ENCODE peak calls at places on chromosomes 1 and 21, in six cellular contexts. G is body of pancreas; S is globus pallidus; K is posterior cingulate gyrus; F is GM23248; L is CD4-positive, alpha-beta T cell. D is an unnamed sample.
A peak's percentile ranks its signal among the peaks of the same experiment; 100 is the strongest.

GRCh38 chr1:95723346-95723745 is 489.3 kb downstream of the RWDD3 start:
- DNase-seq in K (no peak), G (no peak), S (no peak), F (no peak), L (no peak), D (no peak)

GRCh38 chr1:41493117-41493536 is 8.6 kb upstream of the EDN2 start:
- DNase-seq in S (no peak), G (peak; percentile 21), L (no peak), F (peak; percentile 94), K (no peak), D (no peak)

GRCh38 chr1:25468037-25468436 is 37.3 kb downstream of the MACO1 start:
- DNase-seq in S (no peak), F (peak; percentile 41), L (no peak), G (peak; percentile 53), K (no peak), D (no peak)

GRCh38 chr1:84253041-84253440 is 48.5 kb upstream of the SAMD13 start:
- DNase-seq in K (no peak), S (no peak), F (peak; percentile 62), L (no peak), G (no peak), D (no peak)

GRCh38 chr1:193451606-193452005 is 265.2 kb upstream of the B3GALT2 start:
- DNase-seq in L (no peak), F (no peak), K (no peak), S (no peak), G (no peak), D (no peak)

GRCh38 chr21:41769521-41769920 is 2.7 kb upstream of the RIPK4 start:
- DNase-seq in L (no peak), K (no peak), F (no peak), G (no peak), S (no peak), D (no peak)

GRCh38 chr1:159845751-159846531 is 16.5 kb downstream of the VSIG8 start:
- DNase-seq in F (no peak), S (no peak), K (no peak), L (no peak), G (peak; percentile 23), D (no peak)

GRCh38 chr21:41164981-41165650 is 2.8 kb upstream of the BACE2 start:
- DNase-seq in F (peak; percentile 32), L (no peak), G (peak; percentile 64), S (no peak), K (no peak), D (no peak)

GRCh38 chr1:85054664-85055063 is 6.4 kb upstream of the MCOLN3 start:
- DNase-seq in G (no peak), F (no peak), L (no peak), S (no peak), K (no peak), D (no peak)

GRCh38 chr1:26775666-26776065 is 12.1 kb upstream of the PIGV start:
- DNase-seq in G (no peak), K (no peak), L (no peak), F (no peak), S (no peak), D (no peak)

GRCh38 chr1:227759345-227760300 is 24.4 kb downstream of the SNAP47 start:
- DNase-seq in G (peak; percentile 27), S (no peak), F (peak; percentile 97), K (no peak), L (no peak), D (peak; percentile 82)

GRCh38 chr1:20063861-20064292 is 6.1 kb upstream of the PLA2G5 start:
- DNase-seq in K (no peak), L (no peak), F (peak; percentile 92), S (no peak), G (no peak), D (no peak)

GRCh38 chr1:23601104-23601967 is 42.0 kb upstream of the ID3 start:
- DNase-seq in K (no peak), S (no peak), G (no peak), F (no peak), L (no peak), D (no peak)

GRCh38 chr1:155071701-155072100 is 6.9 kb upstream of the EFNA3 start:
- DNase-seq in S (no peak), G (no peak), L (no peak), F (no peak), K (no peak), D (no peak)

GRCh38 chr1:15180945-15181523 is 27.5 kb downstream of the TMEM51 start:
- DNase-seq in G (no peak), L (no peak), F (no peak), S (no peak), K (no peak), D (no peak)

GRCh38 chr21:32764186-32764585 is 7.4 kb downstream of the PAXBP1 start:
- DNase-seq in L (no peak), K (no peak), F (no peak), G (no peak), S (no peak), D (no peak)

GRCh38 chr21:37868896-37869295 is 47.4 kb downstream of the KCNJ6 start:
- DNase-seq in K (no peak), S (no peak), G (no peak), F (peak; percentile 86), L (no peak), D (no peak)

GRCh38 chr1:3061981-3062615 is 6.9 kb upstream of the PRDM16 start:
- DNase-seq in L (no peak), S (no peak), F (peak; percentile 23), K (no peak), G (no peak), D (no peak)

GRCh38 chr1:170494369-170494768 is 37.6 kb upstream of the GORAB start:
- DNase-seq in L (no peak), K (no peak), G (peak; percentile 7), S (no peak), F (no peak), D (no peak)

GRCh38 chr1:93437976-93438605 is 9.8 kb upstream of the FNBP1L start:
- DNase-seq in F (peak; percentile 62), G (no peak), K (no peak), L (no peak), S (no peak), D (peak; percentile 6)

GRCh38 chr21:45588086-45588825 is 46.0 kb upstream of the SLC19A1 start:
- DNase-seq in K (no peak), L (no peak), F (no peak), G (no peak), S (no peak), D (no peak)

GRCh38 chr1:41557751-41558455 is 73.4 kb upstream of the EDN2 start:
- DNase-seq in L (no peak), S (no peak), F (no peak), G (no peak), K (no peak), D (no peak)

GRCh38 chr1:111089638-111090037 is 50.3 kb downstream of the DRAM2 start:
- DNase-seq in K (no peak), S (no peak), F (no peak), L (no peak), G (no peak), D (no peak)

GRCh38 chr1:6890686-6891085 is 105.4 kb downstream of the CAMTA1 start:
- DNase-seq in K (no peak), S (no peak), F (no peak), G (no peak), L (no peak), D (no peak)

GRCh38 chr1:36528361-36529349 is 45.9 kb upstream of the CSF3R start:
- DNase-seq in S (no peak), L (no peak), K (no peak), F (no peak), G (no peak), D (no peak)

GRCh38 chr1:77682442-77683141 is at the start of gene ZZZ3:
- DNase-seq in K (peak; percentile 82), F (peak; percentile 96), L (peak; percentile 91), S (peak; percentile 89), G (peak; percentile 94), D (peak; percentile 93)

GRCh38 chr1:151898519-151898991 is 10.8 kb downstream of the THEM4 start:
- DNase-seq in F (no peak), G (peak; percentile 23), L (peak; percentile 68), S (no peak), K (no peak), D (no peak)

GRCh38 chr1:205074513-205074912 is 9.7 kb downstream of the TMEM81 start:
- DNase-seq in L (no peak), K (no peak), F (no peak), G (no peak), S (no peak), D (no peak)

GRCh38 chr1:172069535-172069934 is 228.2 kb downstream of the DNM3 start:
- DNase-seq in F (peak; percentile 35), G (peak; percentile 7), S (no peak), L (no peak), K (no peak), D (no peak)

GRCh38 chr21:34726627-34727337 is 58.0 kb downstream of the CLIC6 start:
- DNase-seq in L (no peak), K (no peak), G (no peak), S (no peak), F (peak; percentile 55), D (no peak)

GRCh38 chr1:230537456-230537855 is 104.8 kb upstream of the COG2 start:
- DNase-seq in K (no peak), S (no peak), L (no peak), G (no peak), F (no peak), D (no peak)

D was measured in NCI-H2171.